ENCODE peak calls at places on chromosomes 16 and 17, in six cellular contexts. W is GM04503; J is erythroblast; M is central memory CD8-positive, alpha-beta T cell; Z is NCI-H1105 treated with DMSO at 0.1 percent for 48 hours; E is ELR. C is an unnamed sample.

GRCh38 chr17:73934696-73935095 is 268.8 kb upstream of the RPL38 start:
- DNase-seq in W (no peak), E (no peak), M (no peak), Z (no peak), J (no peak), C (no peak)

GRCh38 chr17:78357687-78358537 is 2.0 kb downstream of the SOCS3 start:
- DNase-seq in J (no peak), E (peak; percentile 60), Z (no peak), W (no peak), M (no peak), C (peak; percentile 51)

GRCh38 chr17:7745748-7746470 is 28.4 kb downstream of the DNAH2 start:
- DNase-seq in M (no peak), J (peak; percentile 18), E (peak; percentile 93), Z (no peak), W (peak; percentile 73), C (peak; percentile 91)

GRCh38 chr17:74671031-74671771 is 41.5 kb downstream of the CD300LF start:
- DNase-seq in E (peak; percentile 42), M (peak; percentile 42), W (no peak), Z (no peak), J (peak; percentile 73), C (peak; percentile 83)

GRCh38 chr16:80027007-80027965 is 426.7 kb upstream of the MAF start:
- DNase-seq in M (no peak), W (peak; percentile 61), E (peak; percentile 99), Z (no peak), J (peak; percentile 68), C (peak; percentile 94)

GRCh38 chr17:51673066-51673465 is 412.7 kb downstream of the UTP18 start:
- DNase-seq in E (no peak), M (no peak), J (no peak), Z (no peak), W (no peak), C (no peak)

GRCh38 chr17:3295632-3296031 is 2.5 kb downstream of the OR3A1 start:
- DNase-seq in J (no peak), M (no peak), W (no peak), E (no peak), Z (no peak), C (no peak)

GRCh38 chr17:79529661-79530081 is 81.2 kb downstream of the RBFOX3 start:
- DNase-seq in M (no peak), W (no peak), E (no peak), J (no peak), Z (no peak), C (no peak)

GRCh38 chr16:55663770-55664677 is 8.2 kb downstream of the SLC6A2 start:
- DNase-seq in Z (no peak), M (no peak), W (no peak), E (no peak), J (no peak), C (no peak)

GRCh38 chr16:2212362-2213324 is 2.0 kb upstream of the BRICD5 start:
- DNase-seq in W (no peak), J (no peak), E (no peak), Z (no peak), M (no peak), C (no peak)

GRCh38 chr16:11361751-11362742 is 16.8 kb downstream of the RMI2 start:
- DNase-seq in W (no peak), Z (peak; percentile 19), J (no peak), M (no peak), E (peak; percentile 58), C (no peak)

GRCh38 chr17:35568561-35568960 is 7.9 kb upstream of the SLFN14 start:
- DNase-seq in M (no peak), W (no peak), E (peak; percentile 74), J (peak; percentile 72), Z (no peak), C (peak; percentile 70)

GRCh38 chr16:13453938-13454553 is 465.9 kb upstream of the ERCC4 start:
- DNase-seq in Z (peak; percentile 53), E (peak; percentile 13), J (peak; percentile 56), W (no peak), M (no peak), C (no peak)

GRCh38 chr16:23842137-23842600 is 6.4 kb downstream of the PRKCB start:
- DNase-seq in J (no peak), E (no peak), M (no peak), W (no peak), Z (no peak), C (no peak)

GRCh38 chr16:48607056-48607825 is 2.7 kb downstream of the N4BP1 start:
- DNase-seq in Z (no peak), W (no peak), J (no peak), M (no peak), E (peak; percentile 36), C (peak; percentile 51)

GRCh38 chr16:58280846-58281301 is 14.0 kb downstream of the PRSS54 start:
- DNase-seq in W (no peak), E (peak; percentile 16), Z (no peak), M (no peak), J (no peak), C (peak; percentile 5)

GRCh38 chr17:36072431-36073121 is 8.5 kb downstream of the CCL18 start:
- DNase-seq in J (peak; percentile 71), E (peak; percentile 48), W (no peak), M (peak; percentile 49), Z (peak; percentile 33), C (peak; percentile 53)

GRCh38 chr17:83185023-83186002 is 105.9 kb downstream of the METRNL start:
- DNase-seq in W (no peak), E (no peak), J (no peak), Z (no peak), M (no peak), C (no peak)

GRCh38 chr16:21033707-21034106 is 116.9 kb downstream of the DNAH3 start:
- DNase-seq in Z (no peak), W (no peak), M (no peak), J (no peak), E (no peak), C (no peak)

GRCh38 chr16:31427441-31428276 is 501 bp downstream of the COX6A2 start:
- DNase-seq in M (peak; percentile 35), J (peak; percentile 74), W (no peak), Z (no peak), E (no peak), C (peak; percentile 29)

GRCh38 chr16:84754353-84754856 is 54.6 kb downstream of the USP10 start:
- DNase-seq in M (peak; percentile 46), Z (peak; percentile 56), W (peak; percentile 41), E (peak; percentile 87), J (peak; percentile 89), C (peak; percentile 96)

GRCh38 chr17:63911657-63912100 is 621 bp upstream of the CSHL1 start:
- DNase-seq in J (peak; percentile 69), M (peak; percentile 58), E (peak; percentile 62), W (no peak), Z (peak; percentile 11), C (peak; percentile 20)

GRCh38 chr16:9845661-9846361 is 336.4 kb downstream of the GRIN2A start:
- DNase-seq in W (no peak), J (no peak), E (peak; percentile 88), M (no peak), Z (no peak), C (peak; percentile 22)

GRCh38 chr16:4534151-4534790 is 4.3 kb downstream of the CDIP1 start:
- DNase-seq in J (no peak), Z (no peak), E (no peak), W (no peak), M (no peak), C (no peak)

GRCh38 chr16:50309527-50310307 is 43.4 kb downstream of the ADCY7 start:
- DNase-seq in W (no peak), J (no peak), M (no peak), E (no peak), Z (peak; percentile 35), C (no peak)

GRCh38 chr16:70676571-70677498 is 9.0 kb downstream of the MTSS2 start:
- DNase-seq in M (no peak), Z (no peak), J (no peak), W (no peak), E (no peak), C (no peak)

GRCh38 chr16:19857593-19857992 is 27.1 kb downstream of the GPRC5B start:
- DNase-seq in Z (no peak), M (no peak), J (no peak), W (no peak), E (no peak), C (no peak)

GRCh38 chr16:84885024-84885910 is 65.5 kb downstream of the CRISPLD2 start:
- DNase-seq in J (no peak), E (no peak), Z (no peak), W (no peak), M (no peak), C (peak; percentile 28)

GRCh38 chr17:72136692-72137550 is 16.1 kb downstream of the SOX9 start:
- DNase-seq in J (no peak), M (no peak), Z (no peak), E (peak; percentile 87), W (no peak), C (peak; percentile 62)

GRCh38 chr16:1094124-1094479 is 1.9 kb downstream of the C1QTNF8 start:
- DNase-seq in W (no peak), M (no peak), E (no peak), J (no peak), Z (no peak), C (no peak)

GRCh38 chr17:4594406-4595349 is 10.3 kb downstream of the SMTNL2 start:
- DNase-seq in Z (no peak), E (no peak), J (peak; percentile 64), W (no peak), M (no peak), C (no peak)

GRCh38 chr16:89175280-89176146 is 4.0 kb downstream of the CDH15 start:
- DNase-seq in W (no peak), E (no peak), Z (no peak), M (no peak), J (no peak), C (no peak)

GRCh38 chr17:19652595-19652994 is 4.0 kb downstream of the ALDH3A2 start:
- DNase-seq in W (no peak), E (no peak), J (no peak), M (no peak), Z (no peak), C (peak; percentile 36)

GRCh38 chr17:19753049-19753444 is 4.9 kb upstream of the ALDH3A1 start:
- DNase-seq in E (peak; percentile 90), Z (peak; percentile 64), W (peak; percentile 57), J (peak; percentile 7), M (no peak), C (peak; percentile 51)

GRCh38 chr17:74527081-74527480 is 4.2 kb downstream of the CD300LB start:
- DNase-seq in M (no peak), E (no peak), W (no peak), Z (no peak), J (no peak), C (no peak)